ENCODE peak calls at places on chromosomes 4 and X, in nine cellular contexts. H is NCI-H1092; V is endothelial cell; R is stimulated activated CD4-positive, alpha-beta T cell treated with anti-CD3 and anti-CD28 coated beads, Interleukin-1b, Interleukin-23, amount 100 ng/mL, for 24 hours; U is AG04450; X is kidney glomerular epithelial cell; Z is G401; N is NCI-H774; B is fibroblast of gingiva. O is an unnamed sample.

GRCh38 chr4:153485374-153485773 is 19.2 kb downstream of the TMEM131L start:
- DNase-seq in H (no peak), V (no peak), R (no peak), U (no peak), X (no peak), Z (no peak), N (no peak), B (no peak), O (no peak)

GRCh38 chrX:42755820-42756219 is 22.1 kb downstream of the PPP1R2C start:
- DNase-seq in H (no peak), V (no peak), R (no peak), U (no peak), X (peak), Z (no peak), N (no peak), B (peak), O (no peak)

GRCh38 chr4:8772499-8773123 is 99.0 kb downstream of the HMX1 start:
- DNase-seq in H (no peak), V (no peak), R (no peak), U (no peak), X (no peak), Z (no peak), N (no peak), B (no peak), O (no peak)

GRCh38 chr4:6236816-6237390 is 32.7 kb upstream of the WFS1 start:
- DNase-seq in H (no peak), V (no peak), R (no peak), U (no peak), X (no peak), Z (no peak), N (no peak), B (no peak), O (no peak)

GRCh38 chr4:53572595-53572994 is 18.7 kb downstream of the LNX1 start:
- DNase-seq in H (no peak), V (no peak), R (no peak), U (no peak), X (no peak), Z (no peak), N (no peak), B (no peak), O (no peak)

GRCh38 chr4:61024610-61025009 is 175.5 kb upstream of the ADGRL3 start:
- DNase-seq in H (no peak), V (no peak), R (no peak), U (no peak), X (no peak), Z (no peak), N (no peak), B (no peak), O (no peak)

GRCh38 chrX:117768861-117769604 is 347.6 kb downstream of the KLHL13 start:
- DNase-seq in H (no peak), V (no peak), R (no peak), U (no peak), X (no peak), Z (no peak), N (no peak), B (no peak), O (no peak)

GRCh38 chr4:185709802-185710486 is 102.0 kb downstream of the SORBS2 start:
- DNase-seq in H (no peak), V (no peak), R (no peak), U (no peak), X (no peak), Z (no peak), N (no peak), B (peak), O (no peak)

GRCh38 chr4:107453231-107453630 is 266.8 kb downstream of the PAPSS1 start:
- DNase-seq in H (no peak), V (no peak), R (no peak), U (no peak), X (no peak), Z (no peak), N (no peak), B (no peak), O (no peak)

GRCh38 chr4:104064650-104065577 is 345.1 kb upstream of the TACR3 start:
- DNase-seq in H (peak), V (peak), R (no peak), U (no peak), X (peak), Z (peak), N (peak), B (no peak), O (no peak)

GRCh38 chr4:168397611-168398169 is 79.1 kb upstream of the DDX60 start:
- DNase-seq in H (no peak), V (no peak), R (no peak), U (no peak), X (no peak), Z (no peak), N (no peak), B (no peak), O (no peak)

GRCh38 chr4:14716622-14717021 is 285.7 kb upstream of the CPEB2 start:
- DNase-seq in H (no peak), V (no peak), R (no peak), U (no peak), X (no peak), Z (no peak), N (no peak), B (no peak), O (no peak)